ENCODE peak calls at places on chromosomes 7 and 10, in four cellular contexts. Q is AG10803, Z is H54, J is NCI-H1436 treated with DMSO at 0.1 percent for 48 hours. N is an unnamed sample.

GRCh38 chr10:18214692-18215563 is 74.7 kb downstream of the CACNB2 start:
- DNase-seq in Q (peak), Z (peak), J (no peak), N (peak)

GRCh38 chr10:114482480-114482879 is 78.2 kb upstream of the AFAP1L2 start:
- DNase-seq in Q (peak), Z (no peak), J (no peak), N (no peak)

GRCh38 chr7:47361229-47361628 is 220.7 kb downstream of the TNS3 start:
- DNase-seq in Q (no peak), Z (no peak), J (no peak), N (no peak)

GRCh38 chr7:127704211-127704610 is 52.2 kb downstream of the SND1 start:
- DNase-seq in Q (no peak), Z (no peak), J (no peak), N (no peak)

GRCh38 chr7:151428393-151429231 is 11.3 kb downstream of the CRYGN start:
- DNase-seq in Q (peak), Z (no peak), J (no peak), N (no peak)

GRCh38 chr7:141558544-141559183 is 7.5 kb downstream of the AGK start:
- DNase-seq in Q (peak), Z (no peak), J (peak), N (no peak)

GRCh38 chr7:127907638-127908040 is 123.6 kb downstream of the LRRC4 start:
- DNase-seq in Q (no peak), Z (no peak), J (no peak), N (no peak)

GRCh38 chr7:105805619-105806018 is 70.8 kb downstream of the ATXN7L1 start:
- DNase-seq in Q (no peak), Z (no peak), J (no peak), N (no peak)

GRCh38 chr10:70540089-70540788 is 61.7 kb downstream of the PALD1 start:
- DNase-seq in Q (no peak), Z (peak), J (no peak), N (no peak)

GRCh38 chr7:26278769-26279168 is 12.9 kb upstream of the SNX10 start:
- DNase-seq in Q (no peak), Z (peak), J (no peak), N (no peak)

GRCh38 chr7:12884033-12884432 is 196.6 kb downstream of the ARL4A start:
- DNase-seq in Q (no peak), Z (no peak), J (no peak), N (no peak)

GRCh38 chr7:150945853-150946825 is 32.0 kb downstream of the KCNH2 start:
- DNase-seq in Q (no peak), Z (no peak), J (no peak), N (no peak)

GRCh38 chr10:132527338-132528063 is 10.1 kb upstream of the INPP5A start:
- DNase-seq in Q (no peak), Z (no peak), J (no peak), N (no peak)

GRCh38 chr10:28548781-28549498 is 16.0 kb downstream of the WAC start:
- DNase-seq in Q (no peak), Z (no peak), J (no peak), N (no peak)

GRCh38 chr10:71613877-71614276 is 105.7 kb downstream of the C10orf105 start:
- DNase-seq in Q (no peak), Z (no peak), J (no peak), N (no peak)

GRCh38 chr7:69801729-69802688 is 203.7 kb downstream of the AUTS2 start:
- DNase-seq in Q (no peak), Z (no peak), J (no peak), N (no peak)

GRCh38 chr10:7046615-7047014 is 364.2 kb downstream of the SFMBT2 start:
- DNase-seq in Q (no peak), Z (no peak), J (no peak), N (no peak)

GRCh38 chr10:11036424-11037011 is 18.8 kb downstream of the CELF2 start:
- DNase-seq in Q (peak), Z (no peak), J (no peak), N (peak)

GRCh38 chr7:79453558-79454324 is at the start of gene MAGI2:
- DNase-seq in Q (peak), Z (peak), J (no peak), N (no peak)

GRCh38 chr10:22637491-22637890 is 76.9 kb downstream of the PIP4K2A start:
- DNase-seq in Q (no peak), Z (no peak), J (no peak), N (no peak)